ENCODE peak calls at places on chromosomes 6 and 20, in eight cellular contexts. Z is heart left ventricle; L is right lobe of liver; A is cardiac muscle cell; P is caudate nucleus; V is effector memory CD4-positive, alpha-beta T cell; R is fibroblast of lung; X is mammary epithelial cell. H is an unnamed sample.
A peak's percentile ranks its signal among the peaks of the same experiment; 100 is the strongest.

GRCh38 chr6:6725120-6725833 is 136.8 kb downstream of the LY86 start:
- DNase-seq in A (no peak), P (no peak), Z (no peak), L (no peak), R (no peak), V (no peak), X (no peak), H (no peak)

GRCh38 chr20:17854307-17854903 is 114.2 kb downstream of the SNX5 start:
- DNase-seq in X (peak; percentile 27), Z (peak; percentile 71), V (no peak), A (peak; percentile 69), L (peak; percentile 79), P (no peak), R (peak; percentile 47), H (no peak)

GRCh38 chr6:46756469-46757205 is 9.9 kb downstream of the ANKRD66 start:
- DNase-seq in P (no peak), L (no peak), R (no peak), Z (no peak), V (no peak), A (no peak), X (no peak), H (no peak)

GRCh38 chr6:7697432-7697819 is 28.5 kb upstream of the BMP6 start:
- DNase-seq in P (no peak), X (peak; percentile 35), L (no peak), R (no peak), A (no peak), Z (no peak), V (no peak), H (no peak)

GRCh38 chr20:53800883-53801604 is 207.4 kb upstream of the ZNF217 start:
- DNase-seq in R (no peak), Z (no peak), L (no peak), A (peak; percentile 45), X (no peak), V (no peak), P (no peak), H (no peak)

GRCh38 chr6:10518461-10519216 is 2.5 kb upstream of the GCNT2 start:
- DNase-seq in X (peak; percentile 21), A (peak; percentile 40), V (no peak), Z (no peak), L (no peak), R (peak; percentile 46), P (no peak), H (no peak)

GRCh38 chr6:44072452-44072958 is 54.7 kb downstream of the MRPL14 start:
- DNase-seq in L (no peak), X (no peak), Z (no peak), P (no peak), A (no peak), V (no peak), R (no peak), H (no peak)

GRCh38 chr20:59933849-59934585 is 580 bp upstream of the SYCP2 start:
- DNase-seq in V (peak; percentile 59), R (peak; percentile 59), Z (peak; percentile 84), P (peak; percentile 46), A (peak; percentile 76), L (peak; percentile 83), X (peak; percentile 68), H (peak; percentile 89)

GRCh38 chr6:105894556-105894955 is 191.6 kb upstream of the PRDM1 start:
- DNase-seq in R (no peak), P (no peak), A (no peak), V (no peak), X (peak; percentile 40), Z (no peak), L (no peak), H (no peak)

GRCh38 chr20:63124092-63124781 is 91.7 kb downstream of the YTHDF1 start:
- DNase-seq in Z (no peak), V (no peak), L (peak; percentile 19), X (no peak), A (peak; percentile 6), R (peak; percentile 7), P (no peak), H (peak; percentile 81)

GRCh38 chr20:23654722-23655121 is 17.0 kb upstream of the CST3 start:
- DNase-seq in R (no peak), X (no peak), L (no peak), V (no peak), P (no peak), A (no peak), Z (no peak), H (no peak)

GRCh38 chr20:21353236-21353635 is 44.1 kb downstream of the NKX2-4 start:
- DNase-seq in X (peak; percentile 8), P (no peak), V (no peak), L (no peak), A (peak; percentile 72), Z (no peak), R (peak; percentile 47), H (no peak)

GRCh38 chr6:128161839-128162238 is 261.0 kb upstream of the THEMIS start:
- DNase-seq in P (no peak), L (no peak), X (no peak), R (no peak), Z (no peak), A (no peak), V (no peak), H (no peak)

GRCh38 chr20:39291301-39291700 is 329.2 kb downstream of the DHX35 start:
- DNase-seq in L (no peak), R (peak; percentile 15), V (no peak), X (no peak), Z (no peak), P (no peak), A (no peak), H (no peak)

GRCh38 chr6:122381494-122382083 is 17.9 kb upstream of the HSF2 start:
- DNase-seq in V (peak; percentile 33), X (peak; percentile 48), R (peak; percentile 86), Z (peak; percentile 41), L (no peak), P (no peak), A (peak; percentile 86), H (no peak)

GRCh38 chr6:146305098-146305497 is 238.5 kb upstream of the RAB32 start:
- DNase-seq in R (no peak), P (no peak), A (peak; percentile 18), X (no peak), L (no peak), Z (peak; percentile 12), V (no peak), H (no peak)

GRCh38 chr6:82361631-82362030 is 2.0 kb upstream of the TPBG start:
- DNase-seq in Z (no peak), A (no peak), X (no peak), L (no peak), P (no peak), R (no peak), V (no peak), H (no peak)

GRCh38 chr6:167733740-167734661 is 92.7 kb upstream of the AFDN start:
- DNase-seq in Z (no peak), L (peak; percentile 85), P (no peak), R (peak; percentile 2), A (peak; percentile 97), X (no peak), V (no peak), H (no peak)

GRCh38 chr6:2970034-2970685 is 1.2 kb downstream of the SERPINB6 start:
- DNase-seq in X (no peak), V (no peak), A (peak; percentile 19), L (no peak), R (no peak), P (no peak), Z (no peak), H (no peak)

GRCh38 chr6:121354764-121355163 is 20.5 kb upstream of the TBC1D32 start:
- DNase-seq in A (no peak), Z (no peak), V (no peak), L (no peak), R (no peak), P (no peak), X (no peak), H (no peak)

GRCh38 chr6:138970856-138971425 is 17.1 kb downstream of the REPS1 start:
- DNase-seq in A (peak; percentile 89), L (no peak), P (no peak), V (no peak), R (peak; percentile 87), Z (no peak), X (peak; percentile 93), H (peak; percentile 59)
- H3K27ac ChIP-seq in A (no peak overlapping the region), L (no peak overlapping the region), P (peak overlapping the region; percentile 90), V (no peak overlapping the region), R (peak overlapping the region; percentile 39), Z (peak overlapping the region; percentile 31), X (peak overlapping the region; percentile 93), H (peak overlapping the region; percentile 96)

DNA sequence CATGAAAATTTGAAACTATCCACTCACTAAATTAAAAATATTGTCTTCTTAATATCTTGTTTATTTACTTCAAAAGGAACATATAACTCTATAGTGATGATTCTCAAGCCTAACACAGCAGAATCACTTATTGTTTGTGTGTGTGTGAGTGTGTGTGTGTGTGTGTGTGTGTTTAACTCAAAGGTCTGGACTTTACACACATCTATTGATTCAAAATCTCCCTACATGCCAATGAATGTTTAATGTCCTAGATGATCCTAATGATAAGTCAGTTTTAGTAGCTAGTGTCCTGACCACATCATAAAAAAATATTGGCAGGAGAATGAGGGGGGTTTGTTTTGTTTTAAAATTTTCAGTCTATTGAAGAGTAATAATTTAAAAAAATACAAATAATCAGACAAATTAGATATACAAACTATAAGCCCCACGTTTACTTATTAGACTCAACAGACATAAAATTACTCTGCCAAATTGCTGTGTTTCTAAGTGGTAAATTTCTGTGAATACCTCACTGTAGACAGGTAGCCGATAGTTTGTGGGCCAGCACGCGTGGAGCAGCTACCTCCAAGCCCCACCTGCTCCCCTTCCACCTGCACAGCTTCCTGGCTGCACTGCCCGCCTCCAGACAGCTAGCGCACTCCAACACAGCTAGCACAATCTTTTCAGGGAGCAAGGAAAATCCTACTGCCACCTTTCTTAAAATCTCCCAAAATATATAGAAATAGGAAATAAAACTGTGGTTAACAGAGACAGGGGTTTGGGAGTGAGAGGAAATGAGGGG is 349.6 kb downstream of the PKHD1 start:
- DNase-seq in V (no peak), R (no peak), L (peak; percentile 85), A (no peak), Z (no peak), P (no peak), X (no peak), H (no peak)
- H3K27ac ChIP-seq in V (no peak overlapping the region), R (no peak overlapping the region), L (peak overlapping the region; percentile 86), A (no peak overlapping the region), Z (no peak overlapping the region), P (no peak overlapping the region), X (no peak overlapping the region), H (no peak overlapping the region)

DNA sequence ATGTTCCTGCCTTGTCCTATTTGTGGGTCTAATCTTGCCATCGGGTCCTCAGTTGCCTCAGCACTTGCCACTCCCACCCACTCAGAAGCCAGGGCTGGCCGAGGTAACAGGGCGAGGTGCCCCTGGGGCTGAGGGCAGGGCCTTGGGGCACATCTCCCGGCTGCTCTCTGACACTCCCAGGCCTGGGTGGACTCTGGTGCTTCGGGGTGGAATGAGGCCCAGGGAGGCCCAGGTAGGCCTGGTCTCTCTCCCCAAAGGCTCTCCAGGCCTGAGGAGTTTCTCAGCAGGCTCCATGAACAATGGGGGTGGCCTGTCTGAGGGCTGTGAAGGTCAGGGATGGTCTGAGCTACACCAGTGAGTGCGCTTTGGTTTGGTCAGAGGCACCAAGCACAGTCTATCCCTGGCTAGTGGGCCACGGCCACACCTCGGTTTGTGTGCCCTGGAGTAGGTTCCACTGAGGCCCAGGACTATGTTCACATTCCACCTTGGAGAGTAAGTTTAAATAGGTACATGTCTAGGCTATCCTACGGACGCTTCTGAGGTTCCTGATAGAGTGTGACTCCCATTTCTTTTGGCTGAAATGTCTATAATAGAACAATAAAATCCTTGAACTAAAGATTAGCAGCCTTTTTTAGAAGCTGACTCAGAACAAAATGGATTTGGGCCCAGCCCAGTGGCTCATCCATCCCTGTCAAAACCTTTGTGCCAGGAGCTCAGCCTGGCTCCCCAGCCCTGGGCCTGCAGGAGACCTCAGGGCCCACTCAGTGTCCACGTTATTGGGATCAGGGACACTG is 78.8 kb downstream of the SLC24A3 start:
- DNase-seq in X (no peak), A (no peak), V (no peak), P (no peak), R (no peak), Z (no peak), L (no peak), H (no peak)
- H3K27ac ChIP-seq in X (no peak overlapping the region), A (no peak overlapping the region), V (no peak overlapping the region), P (no peak overlapping the region), R (no peak overlapping the region), Z (no peak overlapping the region), L (no peak overlapping the region), H (no peak overlapping the region)

GRCh38 chr6:79947191-79948173 is at the start of gene ELOVL4:
- DNase-seq in L (peak; percentile 56), V (peak; percentile 66), A (peak; percentile 88), R (peak; percentile 70), Z (peak; percentile 50), X (peak; percentile 92), P (peak; percentile 56), H (peak; percentile 70)
- H3K27ac ChIP-seq in L (no peak within 1 kb of the TSS), V (peak within 1 kb of the TSS; percentile 39), A (no peak within 1 kb of the TSS), R (peak within 1 kb of the TSS; percentile 1), Z (no peak within 1 kb of the TSS), X (peak within 1 kb of the TSS; percentile 46), P (no peak within 1 kb of the TSS), H (no peak within 1 kb of the TSS)

H was measured in RWPE2.